ENCODE peak calls at places on chromosomes 5 and 9, in ten cellular contexts. S is ovary, T is SK-N-SH, F is A549, B is K562, L is H1, H is tibial nerve, W is suprapubic skin, A is upper lobe of left lung, V is HepG2. Q is an unnamed sample.
A peak's percentile ranks its signal among the peaks of the same experiment; 100 is the strongest.

GRCh38 chr5:133890308-133890707 is 78.1 kb downstream of the C5orf15 start:
- DNase-seq in F (no peak), B (no peak), A (no peak), H (no peak), L (no peak), W (no peak), V (no peak), S (no peak), T (no peak), Q (no peak)

GRCh38 chr5:118726891-118727290 is 261.5 kb downstream of the DTWD2 start:
- DNase-seq in W (no peak), T (no peak), B (no peak), F (no peak), H (no peak), A (no peak), V (no peak), L (no peak), S (no peak), Q (no peak)

GRCh38 chr9:92276223-92277007 is 17.1 kb downstream of the IARS1 start:
- DNase-seq in V (no peak), S (no peak), F (no peak), H (no peak), L (no peak), A (no peak), B (no peak), W (no peak), T (no peak), Q (no peak)

GRCh38 chr9:133708770-133709611 is 29.2 kb downstream of the SARDH start:
- DNase-seq in B (peak; percentile 26), V (no peak), L (no peak), S (peak; percentile 21), H (no peak), F (no peak), T (no peak), A (peak; percentile 63), W (no peak), Q (no peak)

GRCh38 chr9:125989524-125990180 is 242.5 kb downstream of the PBX3 start:
- DNase-seq in V (no peak), B (no peak), H (no peak), W (no peak), A (peak; percentile 51), T (no peak), S (no peak), L (no peak), F (no peak), Q (no peak)

GRCh38 chr9:97506787-97507186 is 5.3 kb downstream of the TMOD1 start:
- DNase-seq in B (no peak), S (no peak), T (no peak), W (no peak), A (no peak), V (no peak), H (no peak), L (no peak), F (no peak), Q (no peak)

GRCh38 chr5:157520911-157521703 is 54.5 kb downstream of the ADAM19 start:
- DNase-seq in S (no peak), L (no peak), A (no peak), V (peak; percentile 23), H (no peak), W (no peak), F (peak; percentile 30), B (no peak), T (no peak), Q (no peak)

GRCh38 chr5:171893290-171893890 is 107.8 kb downstream of the SMIM23 start:
- DNase-seq in T (no peak), S (no peak), F (no peak), V (no peak), B (no peak), A (no peak), L (no peak), W (no peak), H (no peak), Q (no peak)

GRCh38 chr5:170329524-170329923 is 31.9 kb upstream of the LCP2 start:
- DNase-seq in B (no peak), L (no peak), W (no peak), S (no peak), V (no peak), H (no peak), F (no peak), A (no peak), T (no peak), Q (no peak)

GRCh38 chr5:131564229-131564652 is 70.8 kb downstream of the RAPGEF6 start:
- DNase-seq in L (no peak), A (no peak), F (no peak), W (no peak), T (no peak), S (no peak), B (no peak), H (no peak), V (no peak), Q (no peak)

GRCh38 chr9:109751253-109751652 is 28.7 kb upstream of the PALM2AKAP2 start:
- DNase-seq in H (no peak), L (no peak), V (peak; percentile 49), T (no peak), S (no peak), B (no peak), W (no peak), F (no peak), A (no peak), Q (no peak)

GRCh38 chr9:101047848-101048402 is 19.4 kb downstream of the PLPPR1 start:
- DNase-seq in T (no peak), H (no peak), L (no peak), F (no peak), W (no peak), B (no peak), V (no peak), S (no peak), A (no peak), Q (no peak)

GRCh38 chr9:117979914-117980313 is 275.7 kb downstream of the TLR4 start:
- DNase-seq in L (no peak), F (no peak), V (no peak), T (no peak), A (no peak), H (no peak), B (no peak), W (no peak), S (no peak), Q (no peak)

DNA sequence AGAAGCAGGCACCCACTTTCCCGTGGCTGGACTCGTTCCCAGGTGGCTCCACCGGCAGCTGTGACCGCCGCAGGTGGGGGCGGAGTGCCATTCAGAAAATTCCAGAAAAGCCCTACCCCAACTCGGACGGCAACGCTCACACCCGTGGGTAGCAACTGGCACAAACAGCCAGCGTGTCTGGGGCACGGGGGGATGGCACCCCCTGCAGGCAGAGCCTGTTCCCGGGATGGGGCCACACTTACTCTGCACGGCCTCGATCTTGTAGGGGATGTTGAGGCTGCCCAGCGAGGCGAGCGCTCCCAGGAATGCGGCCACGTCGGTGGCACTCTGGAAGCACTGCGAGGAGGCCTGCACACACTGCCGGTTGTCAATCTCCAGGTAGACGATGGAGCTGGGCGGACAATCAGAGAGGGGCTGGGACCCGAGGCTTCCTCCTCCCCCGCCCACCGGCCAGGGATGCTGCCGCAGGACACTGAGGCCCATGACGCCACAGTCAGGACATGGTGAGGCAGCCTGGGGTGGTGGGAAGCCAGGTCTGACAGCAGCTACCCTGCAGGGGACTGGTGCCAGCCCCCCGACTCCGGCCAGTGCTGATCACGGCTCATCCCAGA is 20.2 kb upstream of the SEC16A start:
- DNase-seq in F (no peak), T (no peak), B (no peak), W (no peak), S (no peak), A (peak; percentile 73), V (no peak), H (no peak), L (no peak), Q (no peak)
- TF ChIP-seq CTCF in F (no peak), T (peak; percentile 19), B (no peak), W (no peak), S (no peak), A (no peak), V (peak; percentile 20), H (peak; percentile 13), L (no peak), Q (no peak)

GRCh38 chr9:6015278-6016157 is at the start of gene RANBP6:
- DNase-seq in T (peak; percentile 90), W (peak; percentile 97), F (peak; percentile 86), V (peak; percentile 74), L (peak; percentile 94), H (peak; percentile 83), S (peak; percentile 90), A (peak; percentile 98), B (peak; percentile 81), Q (peak; percentile 92)

GRCh38 chr9:6014668-6015270 is 655 bp downstream of the RANBP6 start:
- DNase-seq in W (no peak), F (peak; percentile 36), T (no peak), V (peak; percentile 22), A (no peak), S (no peak), L (no peak), B (peak; percentile 7), H (no peak), Q (no peak)
- TF ChIP-seq EP300 in W (no peak), F (no peak), T (no peak), V (no peak), A (no peak), S (no peak), L (no peak), B (peak; percentile 11), H (no peak), Q (no peak)

GRCh38 chr9:2635922-2636321 is 14.3 kb downstream of the VLDLR start:
- DNase-seq in F (no peak), W (no peak), V (no peak), S (no peak), T (no peak), H (no peak), L (no peak), A (no peak), B (no peak), Q (no peak)
- H3K27ac ChIP-seq in F (no peak overlapping the region), W (no peak overlapping the region), V (no peak overlapping the region), S (no peak overlapping the region), T (no peak overlapping the region), H (no peak overlapping the region), L (no peak overlapping the region), A (no peak overlapping the region), B (no peak overlapping the region), Q (no peak overlapping the region)

GRCh38 chr5:98157368-98157767 is 616.1 kb upstream of the RGMB start:
- DNase-seq in W (no peak), S (no peak), A (no peak), F (no peak), L (no peak), H (no peak), T (no peak), B (no peak), V (no peak), Q (no peak)
- TF ChIP-seq CTCF in W (no peak), S (no peak), A (no peak), F (no peak), L (no peak), H (no peak), T (no peak), B (no peak), V (no peak), Q (no peak)

Q was measured in stomach.